ENCODE peak calls at places on chromosomes 3 and 15, in nine cellular contexts. Z is CD4-positive, alpha-beta memory T cell; J is Panc1; N is SJSA1; U is IMR-90; E is aorta; X is suprapubic skin; W is pancreas; B is testis. Q is an unnamed sample.

GRCh38 chr15:25175033-25175788 is 220.4 kb downstream of the SNRPN start:
- DNase-seq in N (no peak), W (peak), X (peak), U (no peak), J (no peak), Z (no peak), E (peak), B (no peak), Q (no peak)

GRCh38 chr3:168249539-168250414 is 154.1 kb upstream of the GOLIM4 start:
- DNase-seq in E (peak), X (peak), J (no peak), W (peak), Z (no peak), N (peak), U (peak), B (peak), Q (peak)

GRCh38 chr3:30227571-30228301 is 378.7 kb upstream of the TGFBR2 start:
- DNase-seq in J (no peak), E (no peak), X (no peak), N (no peak), W (no peak), U (peak), Z (no peak), B (no peak), Q (peak)

GRCh38 chr3:185813691-185814215 is 11.1 kb downstream of the IGF2BP2 start:
- DNase-seq in B (no peak), N (peak), J (no peak), U (peak), E (no peak), X (no peak), W (no peak), Z (no peak), Q (peak)

GRCh38 chr3:52052831-52053306 is 3.5 kb downstream of the DUSP7 start:
- DNase-seq in B (peak), Z (peak), W (peak), E (peak), J (no peak), X (peak), N (peak), U (peak), Q (peak)

GRCh38 chr15:34644061-34644460 is 60.6 kb upstream of the GOLGA8B start:
- DNase-seq in B (no peak), Z (no peak), N (peak), U (peak), E (no peak), X (no peak), J (no peak), W (no peak), Q (peak)

GRCh38 chr3:114565201-114565600 is 271.4 kb downstream of the TIGIT start:
- DNase-seq in E (peak), N (no peak), Z (no peak), X (peak), J (no peak), B (peak), W (no peak), U (no peak), Q (no peak)

GRCh38 chr3:60095511-60095910 is 1045.7 kb upstream of the CFAP20DC start:
- DNase-seq in U (no peak), Z (no peak), B (no peak), E (no peak), W (no peak), N (no peak), J (no peak), X (no peak), Q (no peak)

GRCh38 chr3:194283218-194284006 is 67.7 kb downstream of the CPN2 start:
- DNase-seq in N (no peak), U (no peak), X (peak), J (no peak), E (peak), Z (no peak), B (peak), W (no peak), Q (no peak)

GRCh38 chr3:179234244-179234643 is 16.7 kb downstream of the KCNMB3 start:
- DNase-seq in N (no peak), E (no peak), X (no peak), Z (no peak), W (no peak), U (peak), J (no peak), B (no peak), Q (peak)

DNA sequence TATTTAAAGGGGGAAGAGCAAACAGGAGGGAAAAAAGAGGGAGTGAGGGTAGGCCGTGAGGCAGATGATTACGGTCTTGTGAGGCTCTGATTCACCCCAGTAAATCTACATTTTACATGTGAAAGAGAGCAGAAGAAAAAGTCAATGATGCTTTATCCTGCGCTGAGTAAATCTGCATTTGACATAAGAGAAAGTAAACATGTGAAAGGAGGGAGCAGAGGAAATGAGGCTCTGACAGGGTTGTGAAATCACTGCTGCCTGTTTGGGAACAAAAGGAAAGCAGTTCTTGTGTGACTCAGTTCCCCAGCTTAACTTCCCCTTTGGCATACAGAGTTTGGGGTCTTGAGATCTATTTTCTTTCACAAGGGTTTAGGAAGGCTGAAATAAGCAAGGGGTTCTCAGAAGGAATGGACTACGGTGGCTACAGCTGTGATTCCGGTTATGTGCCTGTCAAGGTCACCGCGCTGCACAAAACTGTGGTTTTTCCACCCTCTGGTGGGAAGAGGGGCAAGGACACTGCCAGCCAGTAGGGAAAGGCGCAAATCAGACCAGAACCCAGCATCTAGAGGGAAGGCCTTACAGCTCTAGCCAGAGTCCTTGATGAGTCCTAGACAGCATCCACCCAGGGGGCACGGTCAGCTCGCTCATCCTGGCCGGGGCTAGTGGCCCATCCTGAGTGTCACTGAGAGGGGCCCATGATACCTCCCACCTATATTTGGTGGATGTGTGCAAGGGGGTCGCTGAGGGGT is 18.9 kb upstream of the HCN4 start:
- DNase-seq in N (no peak), W (no peak), J (no peak), X (peak), Z (no peak), B (no peak), U (peak), E (no peak), Q (peak)
- H3K4me3 ChIP-seq in N (no peak), W (no peak), J (no peak), X (no peak), Z (no peak), B (no peak), U (no peak), E (no peak), Q (no peak)

DNA sequence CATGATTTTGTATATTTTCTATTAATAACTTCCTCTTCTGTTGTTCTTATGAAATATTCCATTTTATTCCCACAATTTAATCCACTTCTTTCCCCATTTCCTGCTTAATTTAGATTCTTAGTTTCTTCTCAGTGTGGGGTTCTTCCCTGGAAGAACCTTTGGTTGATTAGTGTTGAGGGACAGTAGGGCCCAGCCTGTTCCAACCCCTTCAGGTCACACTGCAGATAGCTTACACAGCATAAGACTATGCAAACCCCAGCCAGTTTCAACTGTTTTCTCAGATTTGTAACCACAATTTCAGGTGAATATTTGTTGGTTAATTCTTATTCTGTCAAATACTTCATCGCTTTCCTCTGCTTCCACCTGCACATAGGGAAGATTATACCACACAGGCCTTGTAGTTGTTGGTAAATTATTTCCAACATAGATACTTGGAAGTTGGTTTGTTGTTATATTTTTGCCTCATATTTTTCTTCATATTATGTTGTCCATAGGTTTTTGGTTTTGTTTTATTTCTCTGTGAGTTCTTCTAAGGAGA is 34.7 kb downstream of the AADACL2 start:
- DNase-seq in U (no peak), Z (no peak), E (no peak), J (no peak), X (no peak), W (no peak), B (no peak), N (no peak), Q (no peak)
- H3K4me3 ChIP-seq in U (no peak), Z (no peak), E (no peak), J (no peak), X (no peak), W (no peak), B (no peak), N (no peak), Q (no peak)

DNA sequence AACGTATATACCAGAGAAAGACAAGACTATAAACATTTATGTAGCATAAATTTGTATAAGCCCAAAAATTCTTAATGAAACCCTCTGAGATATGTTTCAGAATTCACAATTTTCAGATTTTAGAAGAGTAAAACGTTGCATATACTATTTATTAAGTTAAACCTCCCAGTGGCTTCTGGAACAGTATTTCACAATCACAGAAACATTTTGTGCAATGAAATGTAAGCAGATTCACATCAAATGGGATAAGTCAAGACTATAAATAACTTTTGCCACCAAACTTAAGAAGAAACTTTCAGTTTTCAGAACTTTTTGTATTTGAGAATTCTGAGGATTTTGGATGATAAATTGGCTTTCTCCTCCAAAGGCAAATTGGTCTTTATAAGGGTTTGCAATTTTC is 9.2 kb downstream of the SLTM start:
- DNase-seq in J (no peak), N (no peak), X (no peak), U (peak), Z (no peak), E (no peak), W (no peak), B (no peak), Q (peak)
- H3K4me3 ChIP-seq in J (no peak), N (no peak), X (no peak), U (no peak), Z (no peak), E (no peak), W (no peak), B (no peak), Q (no peak)

DNA sequence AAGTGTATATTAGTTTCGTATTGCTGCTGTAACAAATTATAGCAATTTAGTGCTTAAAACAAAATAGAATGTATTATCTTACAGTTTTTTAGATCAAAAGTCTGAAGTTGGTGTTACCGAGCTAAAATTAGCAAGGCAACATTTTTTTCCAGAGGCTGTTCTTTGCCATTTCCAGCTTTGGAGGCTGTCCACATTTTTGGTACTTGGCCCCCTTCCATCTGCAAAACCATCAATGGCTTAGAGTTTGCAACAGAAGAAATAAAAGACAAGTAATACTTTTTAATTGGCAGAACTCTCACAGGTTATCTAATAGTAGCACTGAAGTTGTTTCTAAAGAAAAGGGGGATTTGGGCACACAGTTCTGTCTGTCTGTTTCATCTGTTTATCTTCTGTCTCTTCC is 1248.5 kb downstream of the ROBO1 start:
- DNase-seq in E (no peak), U (no peak), B (no peak), J (no peak), Z (no peak), N (no peak), X (no peak), W (no peak), Q (no peak)
- H3K4me3 ChIP-seq in E (no peak), U (no peak), B (no peak), J (no peak), Z (no peak), N (no peak), X (no peak), W (no peak), Q (no peak)

DNA sequence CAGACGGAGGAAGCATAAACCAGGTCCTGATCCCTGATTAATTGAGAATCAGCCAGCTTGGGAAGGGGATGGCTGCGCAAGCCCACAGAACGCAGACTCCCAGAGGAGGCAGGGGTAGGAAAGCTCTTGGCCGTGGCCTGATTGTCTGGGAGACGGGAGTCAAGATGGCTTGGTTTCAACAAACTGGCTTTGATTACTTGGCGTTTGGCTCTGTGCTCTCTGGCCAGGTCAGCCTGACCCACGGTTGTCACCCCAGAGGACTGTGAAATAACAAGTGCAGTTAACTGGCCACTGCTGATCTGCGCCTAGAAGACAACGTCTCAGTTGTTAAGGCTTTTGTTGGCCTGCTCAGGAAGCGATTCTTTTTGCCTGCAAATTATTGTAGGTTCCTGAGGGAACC is 387.0 kb upstream of the PROK2 start:
- DNase-seq in E (no peak), Z (no peak), N (no peak), W (no peak), X (no peak), J (no peak), U (no peak), B (peak), Q (peak)
- H3K4me3 ChIP-seq in E (no peak), Z (no peak), N (no peak), W (no peak), X (no peak), J (no peak), U (no peak), B (no peak), Q (no peak)

GRCh38 chr15:92979011-92979701 is 79.0 kb downstream of the CHD2 start:
- DNase-seq in W (no peak), N (no peak), J (peak), E (no peak), B (no peak), X (no peak), Z (no peak), U (peak), Q (peak)

GRCh38 chr15:92984161-92984560 is 84.0 kb downstream of the CHD2 start:
- DNase-seq in N (no peak), U (no peak), X (no peak), J (no peak), B (no peak), Z (no peak), E (no peak), W (no peak), Q (no peak)

DNA sequence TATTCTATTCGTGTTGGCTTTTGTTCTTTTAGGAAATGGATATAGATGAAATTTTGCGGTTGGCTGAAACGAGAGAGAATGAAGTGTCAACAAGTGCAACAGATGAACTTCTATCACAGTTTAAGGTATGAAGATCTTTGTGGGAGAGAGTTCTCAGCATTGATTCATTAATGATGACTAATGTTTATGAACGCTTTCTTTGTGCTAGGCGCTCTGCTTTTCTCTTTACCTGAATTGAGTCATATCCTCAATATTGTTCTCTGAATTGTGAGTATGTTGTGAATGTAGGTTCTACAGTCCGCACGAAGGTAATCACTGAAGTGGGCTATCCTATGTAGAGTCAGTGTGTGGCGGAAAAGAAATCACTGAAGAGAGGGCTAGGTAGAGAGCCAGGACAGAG is 81.2 kb downstream of the CHD2 start:
- DNase-seq in W (no peak), J (peak), B (no peak), E (no peak), X (no peak), U (no peak), Z (no peak), N (no peak), Q (peak)
- H3K4me3 ChIP-seq in W (no peak), J (no peak), B (no peak), E (no peak), X (no peak), U (no peak), Z (no peak), N (no peak), Q (no peak)

DNA sequence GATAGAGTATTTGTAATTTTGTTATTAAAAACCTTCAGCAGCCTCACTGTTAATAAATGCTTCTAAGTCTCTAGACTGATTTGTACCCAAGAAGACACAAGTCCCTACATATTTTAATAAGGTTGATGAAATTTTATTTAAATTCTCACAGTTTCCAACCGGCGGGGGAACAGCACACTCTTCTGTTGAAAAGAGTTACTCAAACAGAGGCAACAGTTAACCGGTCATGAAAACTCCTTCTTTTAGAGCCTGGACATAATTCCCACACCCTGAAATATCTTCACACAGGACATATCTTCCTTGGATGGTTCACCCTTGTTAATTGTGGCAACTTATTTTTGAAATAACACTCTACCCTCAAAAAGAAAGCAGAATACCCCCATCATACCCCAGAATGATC is 278.8 kb downstream of the FOXP1 start:
- DNase-seq in E (no peak), N (no peak), Z (no peak), X (no peak), B (peak), J (no peak), U (peak), W (no peak), Q (peak)
- H3K4me3 ChIP-seq in E (peak), N (peak), Z (no peak), X (peak), B (no peak), J (no peak), U (peak), W (peak), Q (no peak)

GRCh38 chr3:120440001-120440703 is 10.6 kb downstream of the FSTL1 start:
- DNase-seq in J (no peak), W (no peak), U (peak), B (no peak), Z (no peak), N (no peak), E (no peak), X (no peak), Q (peak)
- H3K4me3 ChIP-seq in J (no peak), W (no peak), U (no peak), B (no peak), Z (no peak), N (no peak), E (no peak), X (no peak), Q (no peak)

GRCh38 chr3:127203024-127203423 is 10.1 kb downstream of the PRR23E start:
- DNase-seq in J (no peak), E (no peak), W (no peak), B (no peak), Z (no peak), X (no peak), U (no peak), N (no peak), Q (no peak)
- H3K4me3 ChIP-seq in J (no peak), E (no peak), W (no peak), B (no peak), Z (no peak), X (no peak), U (no peak), N (no peak), Q (no peak)

GRCh38 chr3:184339016-184339415 is 1.6 kb downstream of the FAM131A start:
- DNase-seq in J (no peak), B (no peak), N (no peak), E (no peak), Z (no peak), X (no peak), W (no peak), U (no peak), Q (no peak)
- H3K4me3 ChIP-seq in J (no peak), B (peak), N (no peak), E (no peak), Z (no peak), X (peak), W (peak), U (peak), Q (peak)

Q was measured in cardiac fibroblast.